ENCODE peak calls at places on chromosome 21, in seven cellular contexts. One of them, this sample, is unnamed.

GRCh38 chr21:43267391-43268085 is 98.7 kb downstream of the CRYAA start:
- DNase-seq in PC-3: no peak
- DNase-seq in substantia nigra: no peak
- DNase-seq in dorsolateral prefrontal cortex: no peak
- DNase-seq in CD8-positive, alpha-beta T cell: no peak
- DNase-seq in adrenal gland: no peak
- DNase-seq in HL-60: no peak
- DNase-seq in this sample: no peak

GRCh38 chr21:45528028-45528705 is 14.1 kb downstream of the SLC19A1 start:
- DNase-seq in CD8-positive, alpha-beta T cell: no peak
- DNase-seq in HL-60: no peak
- DNase-seq in adrenal gland: peak; percentile 17
- DNase-seq in PC-3: no peak
- DNase-seq in substantia nigra: no peak
- DNase-seq in dorsolateral prefrontal cortex: no peak
- DNase-seq in this sample: no peak

GRCh38 chr21:46399686-46400085 is 59.0 kb upstream of the DIP2A start:
- DNase-seq in HL-60: no peak
- DNase-seq in PC-3: no peak
- DNase-seq in substantia nigra: no peak
- DNase-seq in dorsolateral prefrontal cortex: no peak
- DNase-seq in adrenal gland: no peak
- DNase-seq in CD8-positive, alpha-beta T cell: no peak
- DNase-seq in this sample: no peak

GRCh38 chr21:45568383-45568782 is 26.1 kb upstream of the SLC19A1 start:
- DNase-seq in substantia nigra: no peak
- DNase-seq in dorsolateral prefrontal cortex: no peak
- DNase-seq in HL-60: no peak
- DNase-seq in CD8-positive, alpha-beta T cell: no peak
- DNase-seq in adrenal gland: no peak
- DNase-seq in PC-3: no peak
- DNase-seq in this sample: no peak

GRCh38 chr21:36461277-36461917 is 18.5 kb downstream of the CLDN14 start:
- DNase-seq in CD8-positive, alpha-beta T cell: no peak
- DNase-seq in substantia nigra: no peak
- DNase-seq in PC-3: no peak
- DNase-seq in adrenal gland: no peak
- DNase-seq in HL-60: no peak
- DNase-seq in dorsolateral prefrontal cortex: no peak
- DNase-seq in this sample: no peak

GRCh38 chr21:44279621-44280260 is 5.9 kb upstream of the AIRE start:
- DNase-seq in PC-3: no peak
- DNase-seq in adrenal gland: no peak
- DNase-seq in dorsolateral prefrontal cortex: no peak
- DNase-seq in HL-60: no peak
- DNase-seq in substantia nigra: no peak
- DNase-seq in CD8-positive, alpha-beta T cell: no peak
- DNase-seq in this sample: no peak

GRCh38 chr21:43190544-43191340 is 21.9 kb downstream of the CRYAA start:
- DNase-seq in CD8-positive, alpha-beta T cell: no peak
- DNase-seq in PC-3: no peak
- DNase-seq in dorsolateral prefrontal cortex: no peak
- DNase-seq in HL-60: no peak
- DNase-seq in adrenal gland: peak; percentile 12
- DNase-seq in substantia nigra: no peak
- DNase-seq in this sample: no peak

GRCh38 chr21:45998871-45999580 is 17.5 kb downstream of the COL6A1 start:
- DNase-seq in substantia nigra: no peak
- DNase-seq in PC-3: no peak
- DNase-seq in CD8-positive, alpha-beta T cell: no peak
- DNase-seq in adrenal gland: peak; percentile 16
- DNase-seq in HL-60: no peak
- DNase-seq in dorsolateral prefrontal cortex: peak; percentile 3
- DNase-seq in this sample: no peak

GRCh38 chr21:45970674-45971486 is 10.7 kb upstream of the COL6A1 start:
- DNase-seq in PC-3: peak; percentile 62
- DNase-seq in adrenal gland: peak; percentile 53
- DNase-seq in CD8-positive, alpha-beta T cell: no peak
- DNase-seq in substantia nigra: no peak
- DNase-seq in dorsolateral prefrontal cortex: no peak
- DNase-seq in HL-60: no peak
- DNase-seq in this sample: no peak

GRCh38 chr21:42672699-42673458 is 19.5 kb downstream of the PDE9A start:
- DNase-seq in PC-3: peak; percentile 90
- DNase-seq in CD8-positive, alpha-beta T cell: no peak
- DNase-seq in substantia nigra: no peak
- DNase-seq in adrenal gland: no peak
- DNase-seq in HL-60: no peak
- DNase-seq in dorsolateral prefrontal cortex: no peak
- DNase-seq in this sample: no peak

GRCh38 chr21:17467392-17467791 is 45.5 kb upstream of the CXADR start:
- DNase-seq in substantia nigra: no peak
- DNase-seq in CD8-positive, alpha-beta T cell: no peak
- DNase-seq in adrenal gland: no peak
- DNase-seq in HL-60: no peak
- DNase-seq in PC-3: no peak
- DNase-seq in dorsolateral prefrontal cortex: no peak
- DNase-seq in this sample: no peak

GRCh38 chr21:19986396-19986795 is 1011.8 kb upstream of the NCAM2 start:
- DNase-seq in HL-60: no peak
- DNase-seq in CD8-positive, alpha-beta T cell: no peak
- DNase-seq in dorsolateral prefrontal cortex: no peak
- DNase-seq in adrenal gland: no peak
- DNase-seq in PC-3: no peak
- DNase-seq in substantia nigra: no peak
- DNase-seq in this sample: no peak

GRCh38 chr21:15138475-15138874 is 73.7 kb upstream of the NRIP1 start:
- DNase-seq in substantia nigra: no peak
- DNase-seq in adrenal gland: no peak
- DNase-seq in HL-60: no peak
- DNase-seq in dorsolateral prefrontal cortex: no peak
- DNase-seq in CD8-positive, alpha-beta T cell: no peak
- DNase-seq in PC-3: no peak
- DNase-seq in this sample: no peak

GRCh38 chr21:28561772-28562171 is 430.9 kb downstream of the LTN1 start:
- DNase-seq in dorsolateral prefrontal cortex: no peak
- DNase-seq in PC-3: no peak
- DNase-seq in adrenal gland: no peak
- DNase-seq in substantia nigra: no peak
- DNase-seq in CD8-positive, alpha-beta T cell: no peak
- DNase-seq in HL-60: no peak
- DNase-seq in this sample: no peak

GRCh38 chr21:42469272-42469671 is 26.8 kb downstream of the RSPH1 start:
- DNase-seq in CD8-positive, alpha-beta T cell: no peak
- DNase-seq in HL-60: no peak
- DNase-seq in PC-3: no peak
- DNase-seq in substantia nigra: no peak
- DNase-seq in dorsolateral prefrontal cortex: no peak
- DNase-seq in adrenal gland: no peak
- DNase-seq in this sample: no peak

GRCh38 chr21:45512626-45513002 is 29.6 kb downstream of the SLC19A1 start:
- DNase-seq in substantia nigra: no peak
- DNase-seq in PC-3: no peak
- DNase-seq in dorsolateral prefrontal cortex: no peak
- DNase-seq in CD8-positive, alpha-beta T cell: no peak
- DNase-seq in HL-60: no peak
- DNase-seq in adrenal gland: no peak
- DNase-seq in this sample: no peak

GRCh38 chr21:38796426-38796825 is 9.3 kb upstream of the ETS2 start:
- DNase-seq in PC-3: peak; percentile 38
- DNase-seq in substantia nigra: no peak
- DNase-seq in CD8-positive, alpha-beta T cell: no peak
- DNase-seq in adrenal gland: no peak
- DNase-seq in HL-60: no peak
- DNase-seq in dorsolateral prefrontal cortex: no peak
- DNase-seq in this sample: no peak

GRCh38 chr21:40795313-40795712 is 51.6 kb downstream of the DSCAM start:
- DNase-seq in adrenal gland: no peak
- DNase-seq in HL-60: no peak
- DNase-seq in CD8-positive, alpha-beta T cell: no peak
- DNase-seq in PC-3: no peak
- DNase-seq in substantia nigra: no peak
- DNase-seq in dorsolateral prefrontal cortex: no peak
- DNase-seq in this sample: no peak

GRCh38 chr21:40797881-40798280 is 49.1 kb downstream of the DSCAM start:
- DNase-seq in CD8-positive, alpha-beta T cell: no peak
- DNase-seq in HL-60: no peak
- DNase-seq in adrenal gland: no peak
- DNase-seq in dorsolateral prefrontal cortex: no peak
- DNase-seq in PC-3: no peak
- DNase-seq in substantia nigra: no peak
- DNase-seq in this sample: no peak

GRCh38 chr21:40788635-40789034 is 58.3 kb downstream of the DSCAM start:
- DNase-seq in PC-3: no peak
- DNase-seq in CD8-positive, alpha-beta T cell: no peak
- DNase-seq in substantia nigra: no peak
- DNase-seq in dorsolateral prefrontal cortex: no peak
- DNase-seq in HL-60: no peak
- DNase-seq in adrenal gland: no peak
- DNase-seq in this sample: no peak

GRCh38 chr21:40793057-40793456 is 53.9 kb downstream of the DSCAM start:
- DNase-seq in adrenal gland: no peak
- DNase-seq in PC-3: no peak
- DNase-seq in CD8-positive, alpha-beta T cell: no peak
- DNase-seq in HL-60: no peak
- DNase-seq in dorsolateral prefrontal cortex: no peak
- DNase-seq in substantia nigra: no peak
- DNase-seq in this sample: no peak
- H3K27ac ChIP-seq in adrenal gland: no peak overlapping the region
- H3K27ac ChIP-seq in PC-3: no peak overlapping the region
- H3K27ac ChIP-seq in CD8-positive, alpha-beta T cell: no peak overlapping the region
- H3K27ac ChIP-seq in HL-60: no peak overlapping the region
- H3K27ac ChIP-seq in dorsolateral prefrontal cortex: no peak overlapping the region
- H3K27ac ChIP-seq in substantia nigra: no peak overlapping the region
- H3K27ac ChIP-seq in this sample: no peak overlapping the region

DNA sequence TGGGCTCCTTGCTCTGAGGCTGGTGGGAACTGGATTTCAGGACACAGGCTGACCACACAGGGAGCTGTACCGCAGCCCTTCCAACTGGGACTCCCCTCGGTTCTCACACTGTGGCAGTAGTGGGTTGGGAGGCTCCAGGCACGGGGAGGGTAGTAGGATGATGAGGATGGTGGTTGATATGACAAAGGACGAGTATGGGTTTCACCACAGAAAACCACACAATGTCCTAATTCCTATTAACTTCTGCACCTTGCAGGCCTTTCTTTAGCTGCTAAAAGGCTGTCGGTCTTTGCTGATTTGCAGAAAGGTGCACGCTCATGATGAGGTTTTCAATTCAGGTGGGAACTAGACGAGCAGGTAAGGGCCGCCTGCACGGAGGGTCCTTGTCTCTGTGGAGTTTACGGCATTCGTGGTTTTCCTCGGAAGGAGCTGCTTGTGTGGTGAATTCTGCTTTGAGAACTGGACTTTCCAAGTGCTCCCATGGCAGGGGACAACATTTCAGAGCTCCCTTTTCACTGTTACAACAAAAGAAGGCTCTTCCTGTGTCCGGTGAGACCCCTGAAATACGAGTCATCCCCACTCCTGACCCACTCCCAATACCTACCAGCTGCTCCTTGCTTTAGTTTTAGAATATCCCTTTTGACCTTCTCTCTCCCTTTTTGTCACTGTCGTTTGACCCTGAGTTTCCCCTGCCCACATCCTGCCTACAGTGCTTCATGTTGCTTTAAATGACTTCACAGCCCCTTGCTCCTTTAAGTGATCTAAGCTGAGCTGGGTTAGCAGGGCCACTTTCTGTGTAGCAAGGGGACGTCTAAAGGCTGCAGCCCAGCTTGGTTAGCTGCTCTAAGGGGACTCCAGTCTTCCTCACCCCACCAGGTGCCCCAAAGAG is 125.1 kb downstream of the MRPS6 start:
- DNase-seq in CD8-positive, alpha-beta T cell: no peak
- DNase-seq in dorsolateral prefrontal cortex: no peak
- DNase-seq in HL-60: no peak
- DNase-seq in substantia nigra: no peak
- DNase-seq in PC-3: no peak
- DNase-seq in adrenal gland: no peak
- DNase-seq in this sample: no peak
- H3K27ac ChIP-seq in CD8-positive, alpha-beta T cell: peak overlapping the region; percentile 31
- H3K27ac ChIP-seq in dorsolateral prefrontal cortex: no peak overlapping the region
- H3K27ac ChIP-seq in HL-60: peak overlapping the region; percentile 87
- H3K27ac ChIP-seq in substantia nigra: no peak overlapping the region
- H3K27ac ChIP-seq in PC-3: no peak overlapping the region
- H3K27ac ChIP-seq in adrenal gland: no peak overlapping the region
- H3K27ac ChIP-seq in this sample: no peak overlapping the region

DNA sequence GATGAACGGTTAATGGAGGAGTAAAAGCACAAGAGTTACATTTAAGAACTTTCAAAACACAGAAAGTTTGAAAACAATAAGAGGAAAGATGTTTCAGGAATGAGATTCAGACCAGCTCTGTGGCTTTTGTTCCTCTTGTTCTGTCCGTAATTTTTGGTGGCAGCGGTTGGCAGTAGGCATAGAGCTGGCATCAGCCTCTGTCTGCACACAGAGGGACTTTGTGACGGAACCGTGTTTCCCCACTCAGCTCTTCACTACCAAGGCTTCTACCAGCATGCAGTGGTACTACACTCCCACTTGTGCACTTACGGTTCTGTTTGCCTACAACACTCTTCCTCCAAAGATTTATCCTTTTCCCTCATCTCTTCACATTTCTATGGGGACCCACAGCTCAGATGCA is 212.8 kb downstream of the DSCAM start:
- DNase-seq in CD8-positive, alpha-beta T cell: no peak
- DNase-seq in substantia nigra: no peak
- DNase-seq in HL-60: no peak
- DNase-seq in dorsolateral prefrontal cortex: no peak
- DNase-seq in adrenal gland: no peak
- DNase-seq in PC-3: no peak
- DNase-seq in this sample: no peak
- H3K27ac ChIP-seq in CD8-positive, alpha-beta T cell: no peak overlapping the region
- H3K27ac ChIP-seq in substantia nigra: no peak overlapping the region
- H3K27ac ChIP-seq in HL-60: no peak overlapping the region
- H3K27ac ChIP-seq in dorsolateral prefrontal cortex: no peak overlapping the region
- H3K27ac ChIP-seq in adrenal gland: no peak overlapping the region
- H3K27ac ChIP-seq in PC-3: no peak overlapping the region
- H3K27ac ChIP-seq in this sample: no peak overlapping the region

DNA sequence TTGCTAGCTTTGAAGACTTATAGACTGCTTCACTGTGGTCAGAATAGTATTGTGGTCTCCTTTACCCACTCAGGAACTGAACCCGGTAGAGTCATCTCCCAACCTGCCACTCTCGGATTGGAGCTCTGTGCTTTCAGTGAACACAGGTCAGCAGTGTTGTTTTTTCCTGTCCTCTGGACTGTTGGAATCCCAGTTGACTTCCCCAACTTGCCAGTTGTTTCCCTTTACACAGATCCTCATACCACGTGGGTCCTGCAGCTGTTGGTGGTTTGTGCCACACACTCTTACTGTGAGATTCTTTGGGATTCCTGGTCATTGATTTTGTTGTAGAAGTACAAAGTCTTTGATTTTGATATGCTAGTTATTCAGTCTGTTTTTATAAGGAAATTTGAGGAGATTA is 214.1 kb downstream of the DYRK1A start:
- DNase-seq in HL-60: no peak
- DNase-seq in PC-3: no peak
- DNase-seq in substantia nigra: no peak
- DNase-seq in adrenal gland: no peak
- DNase-seq in dorsolateral prefrontal cortex: no peak
- DNase-seq in CD8-positive, alpha-beta T cell: no peak
- DNase-seq in this sample: no peak
- H3K27ac ChIP-seq in HL-60: no peak overlapping the region
- H3K27ac ChIP-seq in PC-3: no peak overlapping the region
- H3K27ac ChIP-seq in substantia nigra: no peak overlapping the region
- H3K27ac ChIP-seq in adrenal gland: no peak overlapping the region
- H3K27ac ChIP-seq in dorsolateral prefrontal cortex: no peak overlapping the region
- H3K27ac ChIP-seq in CD8-positive, alpha-beta T cell: no peak overlapping the region
- H3K27ac ChIP-seq in this sample: no peak overlapping the region